ENCODE peak calls at places on chromosomes 13 and 19, in five cellular contexts. V is NCI-H82, F is DMS53, W is kidney tubule cell, N is M059J. A is an unnamed sample.

GRCh38 chr19:10115392-10116084 is 4.0 kb downstream of the P2RY11 start:
- DNase-seq in F (peak), N (no peak), W (no peak), V (peak), A (no peak)

GRCh38 chr19:17555929-17556813 is 722 bp downstream of the COLGALT1 start:
- DNase-seq in V (peak), W (peak), F (peak), N (peak), A (peak)

GRCh38 chr13:51645154-51645650 is 60.9 kb downstream of the WDFY2 start:
- DNase-seq in F (peak), V (no peak), W (peak), N (peak), A (peak)

GRCh38 chr19:23554548-23554947 is 132.5 kb downstream of the ZNF675 start:
- DNase-seq in V (no peak), W (peak), F (no peak), N (peak), A (no peak)

GRCh38 chr19:13103961-13104847 is 1.5 kb upstream of the LYL1 start:
- DNase-seq in V (peak), N (no peak), W (no peak), F (peak), A (no peak)

GRCh38 chr19:4700573-4700970 is 23.1 kb downstream of the DPP9 start:
- DNase-seq in V (no peak), W (no peak), N (no peak), F (no peak), A (no peak)

GRCh38 chr19:13833330-13834265 is 38.4 kb downstream of the ZSWIM4 start:
- DNase-seq in F (peak), N (peak), W (peak), V (peak), A (peak)

GRCh38 chr19:31232871-31233270 is 116.4 kb downstream of the TSHZ3 start:
- DNase-seq in W (no peak), V (no peak), N (peak), F (no peak), A (no peak)

GRCh38 chr19:51271015-51271600 is 20.2 kb downstream of the SIGLECL1 start:
- DNase-seq in F (no peak), N (no peak), W (no peak), V (no peak), A (no peak)

A was measured in HT-29.